ENCODE peak calls at places on chromosomes 6 and 20, in nine cellular contexts. A is Calu3, F is RWPE1, B is bronchial epithelial cell, V is H9, N is breast epithelium, T is HFFc6, Y is heart left ventricle, S is adrenal gland. P is an unnamed sample.

GRCh38 chr6:158642097-158642601 is 2.4 kb downstream of the DYNLT1 start:
- DNase-seq in A (peak; percentile 52), F (peak; percentile 84), B (peak; percentile 91), V (no peak), N (no peak), T (peak; percentile 96), Y (peak; percentile 49), S (peak; percentile 71), P (no peak)

GRCh38 chr6:35048631-35049083 is 92.5 kb downstream of the TCP11 start:
- DNase-seq in A (no peak), F (no peak), B (no peak), V (peak; percentile 68), N (no peak), T (no peak), Y (peak; percentile 65), S (peak; percentile 56), P (no peak)

GRCh38 chr6:56637640-56638039 is 5.0 kb downstream of the DST start:
- DNase-seq in A (no peak), F (peak; percentile 30), B (peak; percentile 76), V (no peak), N (no peak), T (peak; percentile 64), Y (no peak), S (no peak), P (peak; percentile 30)

GRCh38 chr6:118529756-118530155 is 18.3 kb upstream of the PLN start:
- DNase-seq in A (no peak), F (no peak), B (no peak), V (no peak), N (no peak), T (no peak), Y (no peak), S (no peak), P (no peak)

GRCh38 chr20:31496761-31497295 is 17.4 kb upstream of the HM13 start:
- DNase-seq in A (peak; percentile 44), F (no peak), B (no peak), V (no peak), N (peak; percentile 20), T (no peak), Y (peak; percentile 84), S (peak; percentile 53), P (no peak)

GRCh38 chr20:57777911-57778310 is 68.1 kb upstream of the PMEPA1 start:
- DNase-seq in A (no peak), F (no peak), B (no peak), V (no peak), N (no peak), T (no peak), Y (no peak), S (no peak), P (no peak)

GRCh38 chr6:26324295-26324727 is 40.7 kb upstream of the BTN3A2 start:
- DNase-seq in A (no peak), F (no peak), B (no peak), V (no peak), N (no peak), T (no peak), Y (no peak), S (no peak), P (no peak)

GRCh38 chr6:35181933-35182612 is 31.7 kb upstream of the SCUBE3 start:
- DNase-seq in A (peak; percentile 85), F (peak; percentile 78), B (peak; percentile 76), V (peak; percentile 43), N (peak; percentile 49), T (peak; percentile 77), Y (peak; percentile 27), S (peak; percentile 85), P (no peak)

GRCh38 chr20:20733943-20734342 is 21.5 kb upstream of the RALGAPA2 start:
- DNase-seq in A (no peak), F (no peak), B (no peak), V (no peak), N (no peak), T (no peak), Y (no peak), S (no peak), P (no peak)

GRCh38 chr6:4180653-4181255 is 45.4 kb upstream of the ECI2 start:
- DNase-seq in A (peak; percentile 3), F (peak; percentile 28), B (peak; percentile 56), V (no peak), N (no peak), T (peak; percentile 57), Y (no peak), S (no peak), P (no peak)

GRCh38 chr6:12336121-12336971 is 46.2 kb downstream of the EDN1 start:
- DNase-seq in A (no peak), F (no peak), B (no peak), V (no peak), N (no peak), T (no peak), Y (no peak), S (no peak), P (peak; percentile 78)

GRCh38 chr6:163963205-163964120 is 548.9 kb downstream of the QKI start:
- DNase-seq in A (no peak), F (no peak), B (no peak), V (no peak), N (no peak), T (no peak), Y (peak; percentile 57), S (no peak), P (no peak)

GRCh38 chr6:119426619-119427018 is 77.1 kb upstream of the MAN1A1 start:
- DNase-seq in A (no peak), F (no peak), B (no peak), V (no peak), N (no peak), T (no peak), Y (no peak), S (no peak), P (no peak)

GRCh38 chr20:46991850-46992639 is 97.4 kb downstream of the EYA2 start:
- DNase-seq in A (no peak), F (no peak), B (no peak), V (no peak), N (no peak), T (no peak), Y (no peak), S (no peak), P (no peak)

GRCh38 chr6:110217255-110217654 is 37.0 kb downstream of the CDC40 start:
- DNase-seq in A (no peak), F (peak; percentile 1), B (peak; percentile 39), V (no peak), N (no peak), T (peak; percentile 54), Y (no peak), S (no peak), P (no peak)

GRCh38 chr20:46545077-46545826 is 5.2 kb downstream of the OCSTAMP start:
- DNase-seq in A (no peak), F (no peak), B (peak; percentile 5), V (no peak), N (no peak), T (no peak), Y (no peak), S (no peak), P (no peak)

GRCh38 chr6:43120938-43121913 is 45.1 kb downstream of the PTK7 start:
- DNase-seq in A (no peak), F (peak; percentile 80), B (peak; percentile 93), V (no peak), N (peak; percentile 71), T (peak; percentile 98), Y (no peak), S (peak; percentile 92), P (no peak)

GRCh38 chr20:60999256-60999655 is 252.8 kb upstream of the CDH4 start:
- DNase-seq in A (no peak), F (no peak), B (no peak), V (no peak), N (no peak), T (no peak), Y (no peak), S (no peak), P (no peak)

GRCh38 chr20:60990647-60991046 is 261.4 kb upstream of the CDH4 start:
- DNase-seq in A (no peak), F (no peak), B (no peak), V (no peak), N (no peak), T (no peak), Y (no peak), S (no peak), P (no peak)

DNA sequence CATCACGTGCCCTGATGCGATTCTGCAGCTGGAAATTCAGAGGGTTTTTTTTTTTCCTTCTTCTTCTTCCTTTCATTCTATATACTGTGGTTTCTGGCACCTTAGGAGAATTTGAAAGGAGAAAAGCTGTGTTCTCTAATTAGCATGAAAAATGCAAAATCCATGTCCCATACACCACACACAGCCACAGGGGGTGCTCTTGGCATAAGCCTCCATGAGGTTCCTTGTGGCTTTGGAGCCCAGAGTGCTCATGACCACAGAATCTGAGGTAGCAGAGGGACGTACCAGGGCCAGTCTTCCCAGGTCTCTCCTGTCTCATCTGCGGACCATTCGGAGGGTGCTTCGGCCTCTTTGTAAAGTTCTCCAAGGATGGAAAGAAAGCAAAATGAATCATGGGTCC is 258.4 kb upstream of the CDH4 start:
- DNase-seq in A (no peak), F (no peak), B (no peak), V (no peak), N (no peak), T (no peak), Y (no peak), S (no peak), P (no peak)
- TF ChIP-seq CTCF in A (no peak), F (no peak), B (no peak), V (peak; percentile 29), N (no peak), T (peak; percentile 38), Y (no peak), S (no peak), P (no peak)

GRCh38 chr6:44311304-44311703 is 1.8 kb downstream of the AARS2 start:
- DNase-seq in A (no peak), F (no peak), B (no peak), V (no peak), N (no peak), T (no peak), Y (no peak), S (no peak), P (no peak)
- TF ChIP-seq CTCF in A (no peak), F (no peak), B (no peak), V (no peak), N (no peak), T (no peak), Y (no peak), S (no peak), P (no peak)

GRCh38 chr20:41853803-41854202 is 235.6 kb upstream of the CHD6 start:
- DNase-seq in A (no peak), F (no peak), B (no peak), V (no peak), N (no peak), T (no peak), Y (no peak), S (no peak), P (no peak)

GRCh38 chr20:41848180-41848579 is 230.0 kb upstream of the CHD6 start:
- DNase-seq in A (no peak), F (no peak), B (no peak), V (no peak), N (no peak), T (no peak), Y (no peak), S (no peak), P (no peak)
- TF ChIP-seq CTCF in A (no peak), F (no peak), B (no peak), V (peak; percentile 66), N (no peak), T (peak; percentile 23), Y (no peak), S (no peak), P (no peak)

DNA sequence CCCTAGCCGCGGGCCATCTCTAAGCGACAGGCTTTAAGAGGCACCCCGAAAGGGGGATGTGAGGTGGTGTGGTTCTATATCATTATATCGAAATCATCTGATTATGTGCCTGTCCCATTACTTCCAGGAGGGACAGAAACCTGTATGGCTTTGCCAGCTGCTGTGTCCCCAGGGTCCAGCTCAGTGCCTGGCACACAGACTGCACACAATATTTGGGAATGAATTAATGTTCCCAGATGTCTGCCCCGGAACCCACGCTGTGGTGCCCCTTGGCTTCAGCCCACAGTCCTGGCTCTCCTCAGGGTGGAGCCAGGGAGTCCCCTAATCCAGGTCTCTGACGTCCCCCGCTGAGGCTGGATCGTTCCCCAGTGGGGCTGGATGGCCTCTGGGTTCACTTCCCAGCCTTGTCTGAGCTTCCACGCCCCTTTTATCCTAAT is 8.9 kb upstream of the AHCY start:
- DNase-seq in A (no peak), F (no peak), B (no peak), V (peak; percentile 42), N (no peak), T (no peak), Y (no peak), S (no peak), P (no peak)
- TF ChIP-seq CTCF in A (no peak), F (no peak), B (no peak), V (no peak), N (no peak), T (no peak), Y (no peak), S (no peak), P (no peak)